ENCODE peak calls at places on chromosome 4, in nine cellular contexts. I is non-pigmented ciliary epithelial cell, Y is ovary, J is pons, Z is amygdala, L is skeletal muscle cell, S is IMR-90, V is chondrocyte, Q is iris pigment epithelial cell. W is an unnamed sample.

GRCh38 chr4:80215449-80216052 is 18.2 kb downstream of the PRDM8 start:
- DNase-seq in Y (no peak), V (no peak), L (no peak), Q (no peak), S (peak), J (peak), I (no peak), Z (no peak), W (peak)

GRCh38 chr4:173226401-173226888 is 57.8 kb downstream of the GALNT7 start:
- DNase-seq in J (no peak), Q (no peak), V (no peak), I (no peak), Y (no peak), S (no peak), Z (no peak), L (no peak), W (no peak)

GRCh38 chr4:65668201-65669007 is 1.9 kb downstream of the EPHA5 start:
- DNase-seq in Y (peak), Q (no peak), J (peak), V (peak), Z (peak), L (no peak), S (no peak), I (no peak), W (no peak)

GRCh38 chr4:54487491-54487890 is 170.3 kb upstream of the KIT start:
- DNase-seq in J (no peak), L (no peak), V (no peak), I (no peak), S (peak), Q (no peak), Z (no peak), Y (no peak), W (no peak)

GRCh38 chr4:148539387-148539786 is 97.2 kb upstream of the NR3C2 start:
- DNase-seq in S (no peak), J (no peak), I (no peak), L (no peak), Y (no peak), Z (no peak), V (no peak), Q (no peak), W (no peak)

GRCh38 chr4:169745291-169745690 is 12.5 kb downstream of the HPF1 start:
- DNase-seq in Z (no peak), V (no peak), S (peak), Q (peak), Y (no peak), J (no peak), L (peak), I (no peak), W (peak)

GRCh38 chr4:63063765-63064164 is 1345.5 kb downstream of the TECRL start:
- DNase-seq in L (no peak), J (no peak), S (no peak), Z (no peak), Q (peak), Y (no peak), I (no peak), V (no peak), W (no peak)

GRCh38 chr4:170420255-170420693 is 330.5 kb upstream of the AADAT start:
- DNase-seq in Y (no peak), Q (peak), L (peak), I (no peak), V (no peak), S (peak), Z (no peak), J (no peak), W (no peak)

GRCh38 chr4:151930372-151930771 is 169.6 kb upstream of the GATB start:
- DNase-seq in V (no peak), L (no peak), Y (no peak), J (no peak), Z (no peak), I (no peak), Q (no peak), S (no peak), W (no peak)

GRCh38 chr4:30789219-30789671 is 69.1 kb downstream of the PCDH7 start:
- DNase-seq in S (no peak), Y (no peak), J (no peak), Z (no peak), Q (no peak), L (no peak), V (no peak), I (no peak), W (no peak)

GRCh38 chr4:95155759-95156451 is 392.9 kb downstream of the UNC5C start:
- DNase-seq in L (peak), I (no peak), Q (peak), J (peak), S (peak), V (no peak), Z (no peak), Y (no peak), W (peak)

GRCh38 chr4:41217373-41217772 is 3.0 kb upstream of the APBB2 start:
- DNase-seq in I (no peak), J (no peak), V (no peak), Q (no peak), S (no peak), L (no peak), Y (no peak), Z (no peak), W (no peak)

GRCh38 chr4:123939621-123940020 is 543.0 kb downstream of the SPRY1 start:
- DNase-seq in Q (peak), Y (no peak), L (peak), V (no peak), Z (no peak), I (peak), S (peak), J (peak), W (peak)

GRCh38 chr4:56424697-56425514 is 10.5 kb downstream of the PPAT start:
- DNase-seq in J (peak), Y (no peak), Q (peak), Z (no peak), L (no peak), S (peak), I (no peak), V (no peak), W (peak)

GRCh38 chr4:159280442-159281172 is 177.7 kb downstream of the RAPGEF2 start:
- DNase-seq in Q (no peak), Y (no peak), S (no peak), L (no peak), I (no peak), V (no peak), Z (no peak), J (no peak), W (no peak)

GRCh38 chr4:124703154-124703553 is 9.4 kb downstream of the ANKRD50 start:
- DNase-seq in Y (no peak), Q (no peak), S (no peak), Z (no peak), L (no peak), I (no peak), J (peak), V (no peak), W (no peak)

GRCh38 chr4:7628432-7628831 is 193.7 kb upstream of the PSAPL1 start:
- DNase-seq in J (no peak), Z (no peak), Y (no peak), Q (no peak), L (no peak), I (no peak), S (no peak), V (no peak), W (no peak)

W was measured in MCF 10A.